ENCODE peak calls at places on chromosome 15, in four cellular contexts. One of them, this sample, is unnamed.

GRCh38 chr15:70420421-70421196 is 322.9 kb upstream of the TLE3 start:
- DNase-seq in cardiac fibroblast: no peak
- DNase-seq in mesendoderm: peak
- DNase-seq in astrocyte of the spinal cord: no peak
- DNase-seq in this sample: no peak

GRCh38 chr15:77898811-77899730 is 178.4 kb downstream of the TBC1D2B start:
- DNase-seq in astrocyte of the spinal cord: no peak
- DNase-seq in mesendoderm: no peak
- DNase-seq in cardiac fibroblast: no peak
- DNase-seq in this sample: no peak

GRCh38 chr15:59243622-59244021 is 37.0 kb downstream of the LDHAL6B start:
- DNase-seq in cardiac fibroblast: no peak
- DNase-seq in mesendoderm: no peak
- DNase-seq in astrocyte of the spinal cord: no peak
- DNase-seq in this sample: no peak

GRCh38 chr15:92653836-92654524 is 1.6 kb downstream of the FAM174B start:
- DNase-seq in cardiac fibroblast: no peak
- DNase-seq in mesendoderm: peak
- DNase-seq in astrocyte of the spinal cord: peak
- DNase-seq in this sample: no peak

GRCh38 chr15:67100808-67101581 is 35.6 kb downstream of the SMAD3 start:
- DNase-seq in astrocyte of the spinal cord: no peak
- DNase-seq in mesendoderm: no peak
- DNase-seq in cardiac fibroblast: no peak
- DNase-seq in this sample: no peak

GRCh38 chr15:52247032-52247431 is 48.6 kb downstream of the MYO5C start:
- DNase-seq in mesendoderm: no peak
- DNase-seq in cardiac fibroblast: peak
- DNase-seq in astrocyte of the spinal cord: peak
- DNase-seq in this sample: peak

GRCh38 chr15:39409876-39410505 is 170.9 kb upstream of the THBS1 start:
- DNase-seq in astrocyte of the spinal cord: no peak
- DNase-seq in mesendoderm: no peak
- DNase-seq in cardiac fibroblast: peak
- DNase-seq in this sample: no peak

GRCh38 chr15:98983333-98983732 is 24.3 kb downstream of the PGPEP1L start:
- DNase-seq in mesendoderm: no peak
- DNase-seq in astrocyte of the spinal cord: peak
- DNase-seq in cardiac fibroblast: peak
- DNase-seq in this sample: peak

GRCh38 chr15:27820232-27820631 is 278.9 kb downstream of the OCA2 start:
- DNase-seq in mesendoderm: peak
- DNase-seq in cardiac fibroblast: no peak
- DNase-seq in astrocyte of the spinal cord: peak
- DNase-seq in this sample: peak

GRCh38 chr15:70466305-70466704 is 297.1 kb downstream of the UACA start:
- DNase-seq in astrocyte of the spinal cord: no peak
- DNase-seq in mesendoderm: no peak
- DNase-seq in cardiac fibroblast: no peak
- DNase-seq in this sample: no peak

GRCh38 chr15:70643106-70643782 is 120.1 kb downstream of the UACA start:
- DNase-seq in cardiac fibroblast: no peak
- DNase-seq in mesendoderm: no peak
- DNase-seq in astrocyte of the spinal cord: no peak
- DNase-seq in this sample: no peak

GRCh38 chr15:62880278-62880677 is 162.3 kb upstream of the TPM1 start:
- DNase-seq in astrocyte of the spinal cord: no peak
- DNase-seq in cardiac fibroblast: peak
- DNase-seq in mesendoderm: no peak
- DNase-seq in this sample: no peak

GRCh38 chr15:56247266-56247665 is 3.6 kb upstream of the RFX7 start:
- DNase-seq in cardiac fibroblast: no peak
- DNase-seq in astrocyte of the spinal cord: no peak
- DNase-seq in mesendoderm: no peak
- DNase-seq in this sample: no peak

DNA sequence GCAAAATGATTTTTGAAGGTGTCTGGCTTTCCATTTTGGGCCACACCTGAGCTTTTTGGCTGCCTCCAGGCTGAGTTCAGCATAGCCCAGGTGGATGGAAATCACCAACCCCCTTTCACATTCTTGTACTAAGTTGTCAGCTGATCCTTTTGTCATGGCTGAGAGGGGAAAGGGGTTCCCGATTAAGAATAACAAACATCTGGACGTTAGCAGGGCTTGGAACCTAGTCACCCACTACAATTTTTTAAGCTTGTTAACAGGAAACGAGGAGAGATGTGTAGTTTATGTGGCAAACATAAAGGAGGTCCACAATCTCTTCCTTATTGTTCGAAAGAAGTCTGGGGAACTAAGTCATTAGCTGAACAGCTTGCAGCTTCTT is 4.9 kb downstream of the NR2F2 start:
- DNase-seq in astrocyte of the spinal cord: peak
- DNase-seq in cardiac fibroblast: no peak
- DNase-seq in mesendoderm: no peak
- DNase-seq in this sample: no peak
- H3K4me3 ChIP-seq in astrocyte of the spinal cord: peak
- H3K4me3 ChIP-seq in cardiac fibroblast: peak
- H3K4me3 ChIP-seq in mesendoderm: no peak
- H3K4me3 ChIP-seq in this sample: peak

GRCh38 chr15:48358681-48359152 is 27.5 kb downstream of the DUT start:
- DNase-seq in astrocyte of the spinal cord: peak
- DNase-seq in cardiac fibroblast: peak
- DNase-seq in mesendoderm: no peak
- DNase-seq in this sample: peak
- H3K4me3 ChIP-seq in astrocyte of the spinal cord: no peak
- H3K4me3 ChIP-seq in cardiac fibroblast: no peak
- H3K4me3 ChIP-seq in mesendoderm: no peak
- H3K4me3 ChIP-seq in this sample: no peak

GRCh38 chr15:100042558-100042957 is 299.2 kb downstream of the ADAMTS17 start:
- DNase-seq in astrocyte of the spinal cord: no peak
- DNase-seq in cardiac fibroblast: no peak
- DNase-seq in mesendoderm: no peak
- DNase-seq in this sample: peak

GRCh38 chr15:100041380-100041779 is 300.4 kb downstream of the ADAMTS17 start:
- DNase-seq in astrocyte of the spinal cord: no peak
- DNase-seq in mesendoderm: no peak
- DNase-seq in cardiac fibroblast: no peak
- DNase-seq in this sample: no peak

GRCh38 chr15:100039994-100040393 is 301.8 kb downstream of the ADAMTS17 start:
- DNase-seq in cardiac fibroblast: no peak
- DNase-seq in astrocyte of the spinal cord: no peak
- DNase-seq in mesendoderm: no peak
- DNase-seq in this sample: no peak

GRCh38 chr15:100043069-100043641 is 298.6 kb downstream of the ADAMTS17 start:
- DNase-seq in astrocyte of the spinal cord: peak
- DNase-seq in mesendoderm: no peak
- DNase-seq in cardiac fibroblast: peak
- DNase-seq in this sample: peak

GRCh38 chr15:100043732-100044131 is 298.0 kb downstream of the ADAMTS17 start:
- DNase-seq in cardiac fibroblast: no peak
- DNase-seq in mesendoderm: no peak
- DNase-seq in astrocyte of the spinal cord: no peak
- DNase-seq in this sample: peak
- H3K4me3 ChIP-seq in cardiac fibroblast: no peak
- H3K4me3 ChIP-seq in mesendoderm: no peak
- H3K4me3 ChIP-seq in astrocyte of the spinal cord: no peak
- H3K4me3 ChIP-seq in this sample: no peak

DNA sequence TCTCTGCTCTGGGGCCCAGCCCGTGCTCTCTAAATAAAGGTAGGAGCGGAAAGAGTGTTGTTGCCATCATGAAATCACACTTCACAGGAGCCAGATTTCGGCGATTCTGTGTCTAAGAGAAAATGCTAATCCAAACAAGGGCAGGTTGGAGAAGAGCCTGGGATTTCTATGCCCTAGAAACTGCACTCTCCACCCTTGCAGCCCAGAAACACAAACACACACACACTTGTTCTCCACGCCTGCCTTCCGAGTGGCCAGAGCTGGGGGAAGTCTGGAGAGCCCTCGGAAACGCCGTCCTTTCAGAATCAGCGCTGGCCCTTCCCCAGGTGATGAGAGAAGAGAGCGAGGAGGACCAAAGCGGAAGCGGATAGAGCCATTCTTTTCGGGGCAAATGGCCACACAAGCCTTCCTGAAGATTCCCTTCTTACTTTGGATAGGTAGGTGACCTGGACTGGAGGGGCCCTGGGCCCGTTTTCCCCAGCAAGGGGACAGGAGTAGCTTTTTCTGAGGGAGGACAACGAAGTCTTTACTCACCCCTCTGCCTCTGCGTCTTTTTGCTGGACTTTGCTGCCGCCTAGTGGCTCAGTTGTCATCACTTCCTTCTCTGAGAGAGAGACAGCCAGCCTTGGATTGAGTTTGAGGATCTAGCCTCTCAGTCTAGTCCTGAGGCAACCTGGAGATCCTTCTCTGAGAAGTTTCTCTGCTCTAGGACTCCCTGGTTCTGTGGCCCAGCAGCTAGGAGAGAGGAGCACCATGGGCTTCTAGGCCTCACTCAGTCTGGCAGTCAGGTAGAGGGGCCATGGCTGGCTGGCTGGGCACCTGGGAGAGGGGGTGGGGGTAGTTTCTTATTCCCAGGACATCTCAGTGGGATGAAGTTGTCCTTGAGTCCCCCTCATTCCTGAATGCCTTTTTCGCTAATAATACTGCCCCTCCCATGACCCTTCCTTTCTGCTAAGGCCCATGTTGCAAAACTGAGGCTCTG is 37.7 kb downstream of the SENP8 start:
- DNase-seq in mesendoderm: peak
- DNase-seq in cardiac fibroblast: peak
- DNase-seq in astrocyte of the spinal cord: peak
- DNase-seq in this sample: peak
- H3K4me3 ChIP-seq in mesendoderm: no peak
- H3K4me3 ChIP-seq in cardiac fibroblast: peak
- H3K4me3 ChIP-seq in astrocyte of the spinal cord: peak
- H3K4me3 ChIP-seq in this sample: peak

GRCh38 chr15:48176097-48176496 is 2.0 kb downstream of the MYEF2 start:
- DNase-seq in mesendoderm: no peak
- DNase-seq in cardiac fibroblast: no peak
- DNase-seq in astrocyte of the spinal cord: peak
- DNase-seq in this sample: no peak

GRCh38 chr15:48176957-48177356 is 1.1 kb downstream of the MYEF2 start:
- DNase-seq in cardiac fibroblast: no peak
- DNase-seq in mesendoderm: no peak
- DNase-seq in astrocyte of the spinal cord: no peak
- DNase-seq in this sample: no peak

GRCh38 chr15:48177383-48177874 is 666 bp downstream of the MYEF2 start:
- DNase-seq in astrocyte of the spinal cord: peak
- DNase-seq in mesendoderm: peak
- DNase-seq in cardiac fibroblast: peak
- DNase-seq in this sample: peak

GRCh38 chr15:48177875-48178611 is at the start of gene MYEF2:
- DNase-seq in astrocyte of the spinal cord: peak
- DNase-seq in cardiac fibroblast: peak
- DNase-seq in mesendoderm: peak
- DNase-seq in this sample: peak

DNA sequence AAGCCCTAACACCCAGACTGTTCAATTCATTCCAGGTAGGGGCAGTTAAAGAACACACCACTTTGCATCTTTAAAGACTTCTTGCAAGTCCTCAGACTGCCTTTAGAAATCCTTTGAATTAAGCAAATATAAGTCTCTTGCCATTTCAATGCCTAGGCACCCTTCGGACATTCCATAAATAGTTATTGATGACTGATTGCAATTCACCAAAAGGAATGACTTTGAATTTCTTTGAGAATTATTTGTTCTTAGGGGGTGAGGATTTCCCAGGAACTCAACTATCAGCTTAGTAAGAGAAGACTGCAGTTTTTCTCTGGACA is 477 bp upstream of the MYEF2 start:
- DNase-seq in mesendoderm: no peak
- DNase-seq in astrocyte of the spinal cord: no peak
- DNase-seq in cardiac fibroblast: no peak
- DNase-seq in this sample: no peak
- H3K4me3 ChIP-seq in mesendoderm: peak
- H3K4me3 ChIP-seq in astrocyte of the spinal cord: peak
- H3K4me3 ChIP-seq in cardiac fibroblast: no peak
- H3K4me3 ChIP-seq in this sample: peak

DNA sequence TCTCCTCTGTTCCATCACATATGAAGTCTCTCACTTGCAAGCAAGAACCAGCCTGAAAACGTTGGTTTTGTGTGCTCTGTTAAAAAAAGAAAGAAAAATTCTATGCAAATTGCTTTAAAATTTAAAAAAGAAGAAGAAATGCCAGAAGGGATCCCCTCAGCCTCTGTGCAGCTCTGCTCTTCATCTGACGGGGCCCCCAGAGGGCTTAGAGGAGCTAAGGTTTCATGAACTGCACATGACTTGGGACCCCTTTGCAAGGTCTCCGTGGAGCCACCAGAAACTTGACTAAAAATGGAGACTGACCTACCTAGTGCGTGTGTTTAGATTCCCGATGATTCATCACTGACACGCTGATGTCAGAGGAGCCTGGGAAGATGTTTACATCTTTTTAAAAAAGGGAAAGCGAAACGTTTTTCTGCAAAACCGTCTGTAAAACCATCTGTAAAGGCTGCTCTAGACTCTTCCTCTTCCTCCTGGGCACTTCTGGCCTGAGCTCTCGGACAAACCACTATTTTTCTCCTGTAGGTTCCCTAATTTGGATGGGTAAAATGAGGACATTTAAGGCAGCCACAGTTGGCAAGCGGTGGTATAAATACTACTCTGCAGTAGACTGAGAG is 67.1 kb upstream of the POLG start:
- DNase-seq in astrocyte of the spinal cord: peak
- DNase-seq in cardiac fibroblast: peak
- DNase-seq in mesendoderm: no peak
- DNase-seq in this sample: peak
- H3K4me3 ChIP-seq in astrocyte of the spinal cord: no peak
- H3K4me3 ChIP-seq in cardiac fibroblast: no peak
- H3K4me3 ChIP-seq in mesendoderm: no peak
- H3K4me3 ChIP-seq in this sample: no peak

DNA sequence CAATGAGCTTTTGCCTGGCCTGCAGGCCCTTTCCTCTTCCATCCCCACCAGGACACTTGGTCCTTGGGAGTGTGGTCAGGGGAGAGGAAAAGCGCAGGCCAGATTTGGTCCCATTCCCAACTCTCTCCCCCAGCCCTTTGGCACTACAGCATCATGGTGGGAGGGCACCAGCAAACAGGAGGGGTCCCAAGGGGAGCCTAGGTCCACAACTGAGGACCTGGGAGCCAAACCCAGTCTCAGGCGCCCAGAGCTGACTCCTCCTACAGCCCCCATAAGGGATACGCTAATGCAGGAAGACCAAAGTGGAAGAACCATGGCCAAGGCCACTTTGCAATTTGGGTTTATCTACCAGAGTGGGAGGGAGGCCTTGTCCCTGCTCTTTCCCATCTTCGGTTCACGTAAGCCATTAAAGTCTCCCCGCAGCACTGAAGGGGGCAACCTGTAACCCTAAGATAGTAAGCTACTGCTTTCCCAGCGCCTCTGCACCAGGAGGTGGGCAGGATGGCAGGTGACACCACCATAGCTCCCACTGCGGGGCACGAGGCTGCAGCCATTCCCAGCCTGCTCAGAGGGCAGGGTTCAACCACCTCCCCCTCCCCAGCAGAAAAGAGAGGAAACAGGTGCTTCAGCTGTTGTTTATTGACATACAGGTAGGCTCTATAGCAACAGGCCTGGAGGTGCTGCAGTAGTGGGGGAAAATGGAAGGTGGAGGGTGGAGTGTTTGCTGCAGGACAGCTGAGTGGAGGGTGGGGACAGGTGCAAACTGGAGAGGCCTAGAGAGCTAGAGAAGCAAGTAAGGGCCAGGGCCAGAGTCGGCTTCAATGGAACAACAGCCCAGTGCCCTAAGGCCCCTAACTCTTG is 1.1 kb upstream of the GRAMD2A start:
- DNase-seq in astrocyte of the spinal cord: no peak
- DNase-seq in cardiac fibroblast: no peak
- DNase-seq in mesendoderm: no peak
- DNase-seq in this sample: no peak
- H3K4me3 ChIP-seq in astrocyte of the spinal cord: no peak
- H3K4me3 ChIP-seq in cardiac fibroblast: no peak
- H3K4me3 ChIP-seq in mesendoderm: no peak
- H3K4me3 ChIP-seq in this sample: no peak